ENCODE peak calls at places on chromosomes 4 and X, in four cellular contexts. P is hypothalamus, D is ACHN, O is NCI-H345. J is an unnamed sample.

GRCh38 chr4:5280845-5281244 is 229.6 kb downstream of the STK32B start:
- DNase-seq in P (no peak), D (no peak), O (no peak), J (no peak)

GRCh38 chr4:21593268-21594002 is 355.1 kb downstream of the KCNIP4 start:
- DNase-seq in P (no peak), D (no peak), O (no peak), J (peak; percentile 5)

GRCh38 chrX:150696264-150696789 is 3.1 kb downstream of the MTMR1 start:
- DNase-seq in P (no peak), D (no peak), O (no peak), J (no peak)

GRCh38 chr4:71156616-71157015 is 163.2 kb downstream of the DCK start:
- DNase-seq in P (no peak), D (no peak), O (no peak), J (no peak)

GRCh38 chr4:6619116-6619465 is 21.4 kb upstream of the MRFAP1 start:
- DNase-seq in P (no peak), D (no peak), O (no peak), J (no peak)

GRCh38 chr4:153479118-153479517 is 13.0 kb downstream of the TMEM131L start:
- DNase-seq in P (no peak), D (no peak), O (no peak), J (no peak)

GRCh38 chr4:18980516-18981233 is 959.1 kb upstream of the LCORL start:
- DNase-seq in P (no peak), D (no peak), O (no peak), J (no peak)

GRCh38 chrX:107826286-107827136 is 845 bp downstream of the MID2 start:
- DNase-seq in P (peak; percentile 44), D (peak; percentile 19), O (peak; percentile 37), J (peak; percentile 45)

GRCh38 chrX:39309018-39309620 is 507.9 kb downstream of the MID1IP1 start:
- DNase-seq in P (no peak), D (no peak), O (peak; percentile 38), J (peak; percentile 78)

GRCh38 chrX:119427024-119427794 is 28.1 kb downstream of the SLC25A43 start:
- DNase-seq in P (peak; percentile 5), D (no peak), O (no peak), J (no peak)

GRCh38 chr4:110877728-110878382 is 255.0 kb upstream of the PITX2 start:
- DNase-seq in P (no peak), D (no peak), O (no peak), J (no peak)

GRCh38 chrX:106999002-106999975 is 723 bp downstream of the MORC4 start:
- DNase-seq in P (peak; percentile 29), D (peak; percentile 51), O (peak; percentile 37), J (peak; percentile 51)

GRCh38 chr4:144313370-144313769 is 172.9 kb upstream of the GYPA start:
- DNase-seq in P (no peak), D (no peak), O (no peak), J (no peak)